ENCODE peak calls at places on chromosomes 7 and 10, in seven cellular contexts. U is uterus, N is HepG2, L is right lobe of liver, M is HCT116, I is Peyer's patch, A is A549. Y is an unnamed sample.

GRCh38 chr10:48926764-48927163 is 12.9 kb downstream of the LRRC18 start:
- DNase-seq in U (no peak), N (no peak), L (no peak), M (no peak), I (no peak), A (no peak), Y (no peak)

GRCh38 chr10:115762029-115762428 is 511.0 kb downstream of the GFRA1 start:
- DNase-seq in U (peak), N (no peak), L (no peak), M (no peak), I (no peak), A (no peak), Y (no peak)

GRCh38 chr10:33335800-33336605 is 1.5 kb upstream of the NRP1 start:
- DNase-seq in U (peak), N (no peak), L (peak), M (no peak), I (no peak), A (peak), Y (peak)

GRCh38 chr10:31604141-31604540 is 285.1 kb downstream of the ZEB1 start:
- DNase-seq in U (peak), N (no peak), L (no peak), M (no peak), I (no peak), A (no peak), Y (peak)

GRCh38 chr7:158781217-158781975 is 47.9 kb downstream of the ESYT2 start:
- DNase-seq in U (no peak), N (no peak), L (no peak), M (no peak), I (no peak), A (no peak), Y (no peak)

GRCh38 chr7:46933596-46933995 is 648.3 kb downstream of the TNS3 start:
- DNase-seq in U (no peak), N (no peak), L (no peak), M (no peak), I (no peak), A (no peak), Y (no peak)

GRCh38 chr10:29636178-29636577 is 1.4 kb upstream of the SVIL start:
- DNase-seq in U (no peak), N (no peak), L (no peak), M (no peak), I (no peak), A (peak), Y (no peak)

GRCh38 chr10:66747451-66747850 is 178.4 kb upstream of the LRRTM3 start:
- DNase-seq in U (no peak), N (no peak), L (no peak), M (peak), I (no peak), A (no peak), Y (no peak)

GRCh38 chr10:30625110-30625509 is 4.4 kb downstream of the LYZL2 start:
- DNase-seq in U (no peak), N (no peak), L (no peak), M (no peak), I (no peak), A (no peak), Y (no peak)

GRCh38 chr7:91267558-91267955 is 3.3 kb downstream of the FZD1 start:
- DNase-seq in U (no peak), N (no peak), L (no peak), M (no peak), I (no peak), A (no peak), Y (no peak)

GRCh38 chr7:159025161-159025779 is 119.4 kb downstream of the VIPR2 start:
- DNase-seq in U (peak), N (no peak), L (no peak), M (no peak), I (no peak), A (no peak), Y (no peak)

GRCh38 chr10:63464402-63465292 is 1.1 kb downstream of the JMJD1C start:
- DNase-seq in U (no peak), N (no peak), L (no peak), M (no peak), I (no peak), A (peak), Y (no peak)

GRCh38 chr7:55271069-55271468 is 94.1 kb upstream of the LANCL2 start:
- DNase-seq in U (no peak), N (no peak), L (no peak), M (no peak), I (no peak), A (peak), Y (no peak)

GRCh38 chr10:82924711-82925110 is 1049.7 kb downstream of the NRG3 start:
- DNase-seq in U (no peak), N (no peak), L (no peak), M (no peak), I (no peak), A (no peak), Y (no peak)

GRCh38 chr10:1643161-1643910 is 94.0 kb downstream of the ADARB2 start:
- DNase-seq in U (no peak), N (peak), L (no peak), M (no peak), I (no peak), A (peak), Y (no peak)

DNA sequence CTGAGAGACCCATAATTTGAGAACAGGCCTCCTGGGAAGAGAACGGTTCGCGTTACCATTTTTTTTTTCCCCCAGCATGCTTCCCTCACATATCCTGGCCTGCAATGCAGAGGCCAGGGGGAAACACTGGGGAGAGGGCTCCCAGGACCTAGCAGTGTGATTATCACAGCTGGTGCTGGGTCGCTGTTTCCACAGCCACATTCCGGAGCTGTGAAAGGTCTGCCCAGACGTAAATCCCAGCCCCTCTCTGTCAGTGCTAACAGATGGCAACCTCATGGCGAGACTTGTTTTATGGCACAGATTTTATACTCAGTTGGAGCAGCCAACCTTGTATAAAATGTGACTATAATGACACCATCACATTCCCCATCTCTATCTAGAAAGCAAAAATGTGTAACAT is 150.5 kb downstream of the PLXDC2 start:
- DNase-seq in U (no peak), N (no peak), L (no peak), M (no peak), I (no peak), A (no peak), Y (no peak)
- TF ChIP-seq CTCF in U (no peak), N (no peak), L (no peak), M (no peak), I (no peak), A (no peak), Y (no peak)

GRCh38 chr10:96129387-96130325 is at the start of gene ZNF518A:
- DNase-seq in U (peak), N (peak), L (peak), M (peak), I (peak), A (peak), Y (peak)
- TF ChIP-seq POLR2A in U (peak), N (peak), L (peak), M (peak), I (peak), A (peak), Y (no peak)

DNA sequence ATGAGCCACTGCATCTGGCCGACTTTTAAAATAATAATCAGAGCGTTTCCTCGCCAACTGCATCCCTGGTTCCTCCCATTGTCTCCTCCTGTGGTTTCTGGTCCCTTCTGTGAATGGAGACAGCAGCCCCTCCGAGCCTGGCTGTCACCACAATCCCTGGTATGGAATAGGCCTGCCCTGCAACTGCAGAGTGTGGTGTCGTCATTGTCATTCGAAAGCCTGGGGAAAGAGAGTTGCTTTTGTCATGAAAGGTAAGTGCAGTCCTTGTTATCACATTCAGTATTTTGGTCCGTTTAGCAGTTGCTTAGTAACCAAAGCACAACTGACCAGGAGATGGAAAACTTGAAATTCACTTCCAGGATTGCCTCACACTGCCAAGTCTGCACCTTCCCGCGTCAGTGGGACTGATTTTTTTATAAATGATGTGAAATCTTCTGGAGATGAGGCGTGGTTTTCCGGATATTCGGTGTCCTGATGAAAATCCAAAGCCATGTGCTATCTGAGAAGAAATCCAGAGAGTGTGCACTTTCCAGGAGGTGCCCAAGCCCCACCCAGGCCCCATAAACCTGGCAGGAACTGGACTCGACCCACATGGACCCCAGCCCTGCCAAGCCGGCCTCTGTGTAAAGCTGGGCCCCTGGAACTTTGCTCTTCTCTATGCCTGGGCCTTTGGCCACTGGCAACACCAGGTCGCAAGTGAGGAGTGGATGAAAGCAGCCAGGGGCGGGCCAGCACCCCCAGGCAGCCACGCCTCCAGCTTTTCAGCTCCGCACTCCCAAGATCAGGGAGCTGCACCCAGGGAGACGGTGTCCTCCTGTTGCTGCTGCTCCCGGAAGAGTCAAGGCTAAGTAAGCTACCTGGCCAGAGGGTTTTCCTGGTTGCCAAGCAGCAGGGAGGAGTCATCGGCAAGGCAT is 133.7 kb upstream of the SH2B2 start:
- DNase-seq in U (peak), N (peak), L (no peak), M (peak), I (no peak), A (peak), Y (no peak)
- H3K27ac ChIP-seq in U (peak), N (peak), L (no peak), M (no peak), I (no peak), A (peak), Y (no peak)

DNA sequence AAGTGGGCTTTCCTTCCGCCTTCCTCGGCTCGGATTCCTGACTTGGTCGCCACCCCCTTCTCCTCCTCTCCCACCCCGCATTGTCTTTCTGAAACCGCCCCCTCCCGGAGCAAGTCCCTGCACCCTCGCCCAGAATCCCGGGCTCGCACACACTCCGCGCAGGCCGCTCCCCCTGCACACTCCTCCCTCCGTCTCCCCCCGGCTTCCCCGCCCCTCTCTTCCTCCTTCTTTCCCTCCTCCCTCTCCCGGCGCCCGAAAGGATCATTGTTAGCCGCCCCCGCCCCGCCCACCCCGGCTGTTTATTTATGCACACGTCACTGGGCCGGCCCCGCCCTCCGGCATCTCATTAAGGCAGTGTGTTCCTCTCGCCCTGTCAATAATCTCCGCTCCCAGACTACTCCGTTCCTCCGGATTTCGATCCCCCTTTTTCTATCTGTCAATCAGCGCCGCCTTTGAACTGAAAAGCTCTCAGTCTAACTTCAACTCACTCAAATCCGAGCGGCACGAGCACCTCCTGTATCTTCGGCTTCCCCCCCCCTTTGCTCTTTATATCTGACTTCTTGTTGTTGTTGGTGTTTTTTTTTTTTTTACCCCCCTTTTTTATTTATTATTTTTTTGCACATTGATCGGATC is at the start of gene TCF7L2:
- DNase-seq in U (peak), N (peak), L (peak), M (peak), I (peak), A (peak), Y (peak)
- TF ChIP-seq CTCF in U (no peak), N (peak), L (no peak), M (no peak), I (no peak), A (no peak), Y (no peak)

GRCh38 chr10:74801447-74801846 is 25.0 kb upstream of the KAT6B start:
- DNase-seq in U (no peak), N (no peak), L (no peak), M (no peak), I (no peak), A (no peak), Y (no peak)

GRCh38 chr10:74794531-74794930 is 31.9 kb upstream of the KAT6B start:
- DNase-seq in U (no peak), N (no peak), L (no peak), M (no peak), I (no peak), A (no peak), Y (no peak)

GRCh38 chr10:74797550-74797949 is 28.9 kb upstream of the KAT6B start:
- DNase-seq in U (no peak), N (no peak), L (no peak), M (no peak), I (no peak), A (no peak), Y (no peak)

DNA sequence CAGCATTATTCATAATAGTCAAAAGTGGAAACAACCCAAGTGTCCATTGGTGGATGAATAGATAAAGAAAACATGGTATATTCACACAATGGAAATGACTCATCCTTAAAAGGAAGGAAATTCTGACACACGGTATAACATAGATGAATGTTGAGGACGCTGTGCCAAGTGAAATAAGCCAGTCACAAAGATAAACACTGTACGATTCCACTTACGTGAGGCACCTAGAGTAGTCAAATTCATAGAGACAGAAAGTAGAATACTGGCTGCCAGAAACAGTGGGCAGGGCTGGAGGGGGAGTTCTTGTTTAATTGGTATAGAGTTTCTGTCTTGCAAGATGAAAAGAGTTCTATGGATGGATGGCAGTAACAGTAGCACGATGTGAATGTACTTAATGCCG is 26.6 kb upstream of the KAT6B start:
- DNase-seq in U (no peak), N (peak), L (no peak), M (no peak), I (no peak), A (peak), Y (no peak)
- TF ChIP-seq POLR2A in U (no peak), N (no peak), L (no peak), M (no peak), I (no peak), A (no peak), Y (no peak)

GRCh38 chr7:29282819-29283414 is 88.3 kb downstream of the CHN2 start:
- DNase-seq in U (no peak), N (no peak), L (no peak), M (no peak), I (peak), A (no peak), Y (no peak)
- H3K27ac ChIP-seq in U (no peak), N (peak), L (no peak), M (no peak), I (no peak), A (no peak), Y (no peak)

GRCh38 chr7:137818036-137818435 is 28.7 kb downstream of the DGKI start:
- DNase-seq in U (no peak), N (no peak), L (no peak), M (no peak), I (no peak), A (no peak), Y (no peak)

GRCh38 chr7:137820156-137820555 is 26.6 kb downstream of the DGKI start:
- DNase-seq in U (no peak), N (no peak), L (no peak), M (no peak), I (no peak), A (no peak), Y (no peak)

GRCh38 chr7:137820677-137821420 is 25.9 kb downstream of the DGKI start:
- DNase-seq in U (peak), N (no peak), L (peak), M (no peak), I (no peak), A (no peak), Y (no peak)

DNA sequence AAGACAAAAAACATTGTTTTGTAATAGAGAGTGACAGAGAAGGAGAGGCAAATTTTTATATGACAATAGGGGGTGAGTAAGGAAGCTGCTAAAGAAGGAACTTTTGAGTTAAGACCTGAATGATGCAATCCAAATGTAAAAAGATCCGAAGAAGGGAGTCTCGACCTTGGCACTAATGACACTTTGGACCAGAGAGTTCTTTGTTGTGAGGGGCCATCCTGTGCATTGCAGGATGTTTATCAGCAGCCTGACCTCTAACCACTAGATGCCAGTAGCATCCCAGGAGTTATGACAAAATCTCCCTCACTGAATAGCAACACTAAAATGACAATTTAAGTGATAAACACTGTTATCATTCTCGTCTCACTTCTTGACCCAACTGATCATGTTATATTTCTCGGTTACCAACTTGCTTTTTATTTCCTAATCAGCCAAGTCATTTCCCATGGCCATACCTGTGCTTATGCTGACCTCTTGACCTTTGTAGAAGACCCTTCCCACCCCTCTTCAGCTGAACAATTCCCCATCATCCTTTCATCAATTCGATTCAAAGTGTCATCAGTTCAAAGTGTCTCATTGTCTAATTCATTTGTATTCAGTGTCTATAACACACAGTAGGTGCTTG is 30.0 kb downstream of the DGKI start:
- DNase-seq in U (no peak), N (peak), L (no peak), M (no peak), I (no peak), A (peak), Y (no peak)
- TF ChIP-seq CTCF in U (no peak), N (peak), L (peak), M (peak), I (no peak), A (peak), Y (no peak)

DNA sequence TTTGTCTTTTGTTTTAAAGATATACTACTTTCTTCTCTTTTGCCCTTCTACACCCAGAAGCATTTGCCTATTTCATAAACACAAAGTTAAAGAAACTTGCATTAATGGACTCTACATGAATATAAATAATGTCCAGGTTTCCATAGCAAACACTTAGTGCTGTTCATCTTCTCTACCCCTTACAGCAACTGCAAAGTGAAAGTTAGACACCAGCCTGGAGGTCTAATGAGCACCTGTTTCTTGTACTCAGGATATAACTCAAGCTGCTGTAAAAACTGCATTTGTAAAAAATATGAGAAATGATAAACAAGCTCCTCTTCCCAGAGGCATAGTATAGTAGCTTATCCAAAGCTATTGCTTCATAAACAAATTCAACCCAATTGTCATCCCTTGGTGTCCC is 76.0 kb upstream of the RELN start:
- DNase-seq in U (no peak), N (peak), L (no peak), M (no peak), I (no peak), A (no peak), Y (no peak)
- TF ChIP-seq POLR2A in U (no peak), N (no peak), L (no peak), M (no peak), I (no peak), A (no peak), Y (no peak)